ENCODE peak calls at places on chromosomes 5 and 9, in five cellular contexts. W is GM23248, F is fibroblast of lung, P is astrocyte, N is GM23338. Y is an unnamed sample.

GRCh38 chr9:113484258-113484730 is 20.8 kb downstream of the RGS3 start:
- DNase-seq in W (no peak), F (peak; percentile 28), P (no peak), N (no peak), Y (no peak)

GRCh38 chr5:170278611-170279500 is 18.7 kb downstream of the LCP2 start:
- DNase-seq in W (no peak), F (no peak), P (no peak), N (peak; percentile 28), Y (peak; percentile 49)

GRCh38 chr5:102678267-102679058 is 76.6 kb upstream of the PAM start:
- DNase-seq in W (peak; percentile 84), F (peak; percentile 55), P (peak; percentile 81), N (no peak), Y (no peak)

GRCh38 chr5:133942589-133943474 is 25.6 kb downstream of the C5orf15 start:
- DNase-seq in W (peak; percentile 12), F (no peak), P (no peak), N (no peak), Y (no peak)

GRCh38 chr5:124701873-124702272 is 44.6 kb downstream of the ZNF608 start:
- DNase-seq in W (no peak), F (no peak), P (no peak), N (no peak), Y (no peak)

GRCh38 chr9:28853487-28853886 is 1280.2 kb upstream of the C9orf72 start:
- DNase-seq in W (no peak), F (no peak), P (no peak), N (peak; percentile 47), Y (peak; percentile 7)

GRCh38 chr5:9437741-9438240 is 108.1 kb downstream of the SEMA5A start:
- DNase-seq in W (peak; percentile 87), F (peak; percentile 75), P (peak; percentile 89), N (no peak), Y (no peak)

GRCh38 chr5:123868267-123868666 is 356.3 kb downstream of the CSNK1G3 start:
- DNase-seq in W (no peak), F (no peak), P (no peak), N (no peak), Y (no peak)

GRCh38 chr5:115168829-115169391 is 798 bp downstream of the TRIM36 start:
- DNase-seq in W (peak; percentile 21), F (no peak), P (no peak), N (peak; percentile 66), Y (peak; percentile 83)

GRCh38 chr5:1261643-1262042 is 33.2 kb downstream of the TERT start:
- DNase-seq in W (no peak), F (no peak), P (no peak), N (no peak), Y (no peak)

GRCh38 chr5:95446009-95446408 is 54.8 kb downstream of the FAM81B start:
- DNase-seq in W (peak; percentile 33), F (peak; percentile 22), P (peak; percentile 89), N (no peak), Y (no peak)

GRCh38 chr5:172437445-172438303 is 16.7 kb downstream of the SH3PXD2B start:
- DNase-seq in W (peak; percentile 88), F (peak; percentile 89), P (peak; percentile 91), N (no peak), Y (no peak)

GRCh38 chr5:133365326-133365725 is 247.0 kb downstream of the FSTL4 start:
- DNase-seq in W (no peak), F (no peak), P (no peak), N (peak; percentile 67), Y (peak; percentile 81)

GRCh38 chr5:41856644-41857491 is 13.4 kb downstream of the OXCT1 start:
- DNase-seq in W (peak; percentile 75), F (peak; percentile 83), P (peak; percentile 16), N (peak; percentile 88), Y (peak; percentile 84)

GRCh38 chr5:180807654-180808414 is 5.2 kb upstream of the MGAT1 start:
- DNase-seq in W (peak; percentile 70), F (no peak), P (no peak), N (no peak), Y (no peak)

GRCh38 chr9:89254773-89255125 is 56.2 kb upstream of the CKS2 start:
- DNase-seq in W (no peak), F (no peak), P (no peak), N (no peak), Y (no peak)

GRCh38 chr5:138911441-138911840 is 36.3 kb upstream of the LRRTM2 start:
- DNase-seq in W (peak; percentile 34), F (no peak), P (peak; percentile 78), N (no peak), Y (no peak)

GRCh38 chr9:90872835-90873294 is 71.2 kb downstream of the SYK start:
- DNase-seq in W (peak; percentile 47), F (no peak), P (no peak), N (no peak), Y (no peak)

GRCh38 chr5:132759114-132760042 is 12.2 kb downstream of the CCNI2 start:
- DNase-seq in W (no peak), F (no peak), P (no peak), N (no peak), Y (no peak)

GRCh38 chr9:73426226-73426625 is 274.6 kb downstream of the ANXA1 start:
- DNase-seq in W (no peak), F (no peak), P (no peak), N (no peak), Y (peak; percentile 39)

GRCh38 chr9:121651295-121652036 is at the start of gene DAB2IP:
- DNase-seq in W (peak; percentile 69), F (peak; percentile 29), P (no peak), N (peak; percentile 80), Y (peak; percentile 94)

GRCh38 chr5:150179221-150179620 is 10.6 kb upstream of the SLC6A7 start:
- DNase-seq in W (no peak), F (no peak), P (no peak), N (no peak), Y (no peak)

GRCh38 chr5:150182774-150183173 is 7.1 kb upstream of the SLC6A7 start:
- DNase-seq in W (no peak), F (no peak), P (no peak), N (no peak), Y (no peak)

GRCh38 chr5:150180241-150181027 is 9.4 kb upstream of the SLC6A7 start:
- DNase-seq in W (peak; percentile 45), F (peak; percentile 84), P (no peak), N (no peak), Y (no peak)

GRCh38 chr5:150181766-150182545 is 7.9 kb upstream of the SLC6A7 start:
- DNase-seq in W (peak; percentile 26), F (no peak), P (peak; percentile 23), N (no peak), Y (no peak)

GRCh38 chr5:150181035-150181434 is 8.8 kb upstream of the SLC6A7 start:
- DNase-seq in W (peak; percentile 45), F (peak; percentile 72), P (peak; percentile 56), N (no peak), Y (no peak)
- H2AFZ ChIP-seq in W (peak overlapping the region; percentile 37), F (no peak overlapping the region), P (peak overlapping the region; percentile 24), N (no peak overlapping the region), Y (no peak overlapping the region)

GRCh38 chr5:176619203-176619568 is 9.2 kb upstream of the GPRIN1 start:
- DNase-seq in W (peak; percentile 87), F (peak; percentile 91), P (peak; percentile 68), N (peak; percentile 98), Y (peak; percentile 98)
- TF ChIP-seq EZH2 in W (no peak), F (no peak), P (no peak), N (no peak), Y (no peak)

DNA sequence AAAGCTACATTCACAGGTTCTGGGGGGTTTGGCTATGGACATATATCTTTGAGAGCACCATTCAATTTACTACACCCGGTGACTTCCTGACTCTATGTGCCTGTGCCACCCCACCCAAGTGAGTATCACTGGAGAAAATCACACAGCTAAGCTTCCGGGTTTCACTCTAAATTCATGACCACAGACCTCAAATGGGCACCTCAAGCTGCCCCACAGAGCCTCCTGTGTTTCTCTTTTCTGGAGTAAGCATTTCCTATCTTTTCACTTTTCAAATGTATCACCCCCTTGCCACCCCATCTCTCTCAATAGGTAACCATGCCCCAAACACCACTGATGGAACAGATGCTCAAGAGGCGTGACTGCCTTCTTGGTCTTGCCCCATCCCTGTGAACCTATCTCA is 49.2 kb upstream of the NEK6 start:
- DNase-seq in W (no peak), F (no peak), P (no peak), N (no peak), Y (no peak)
- H2AFZ ChIP-seq in W (no peak overlapping the region), F (no peak overlapping the region), P (no peak overlapping the region), N (peak overlapping the region; percentile 83), Y (no peak overlapping the region)

GRCh38 chr9:132578367-132578932 is 4.0 kb upstream of the BARHL1 start:
- DNase-seq in W (no peak), F (no peak), P (no peak), N (peak; percentile 28), Y (no peak)
- TF ChIP-seq EZH2 in W (no peak), F (peak; percentile 4), P (no peak), N (peak; percentile 38), Y (no peak)

GRCh38 chr9:129704797-129705196 is 39.4 kb downstream of the PRRX2 start:
- DNase-seq in W (no peak), F (no peak), P (no peak), N (no peak), Y (no peak)

GRCh38 chr9:129703667-129704355 is 38.4 kb downstream of the PRRX2 start:
- DNase-seq in W (peak; percentile 95), F (peak; percentile 31), P (peak; percentile 26), N (no peak), Y (no peak)

GRCh38 chr9:129701549-129701948 is 36.1 kb downstream of the PRRX2 start:
- DNase-seq in W (no peak), F (no peak), P (no peak), N (no peak), Y (no peak)

GRCh38 chr9:129702563-129702962 is 37.1 kb downstream of the PRRX2 start:
- DNase-seq in W (peak; percentile 97), F (peak; percentile 74), P (peak; percentile 63), N (no peak), Y (no peak)

GRCh38 chr9:129703121-129703520 is 37.7 kb downstream of the PRRX2 start:
- DNase-seq in W (peak; percentile 56), F (no peak), P (no peak), N (no peak), Y (no peak)
- H2AFZ ChIP-seq in W (no peak overlapping the region), F (no peak overlapping the region), P (no peak overlapping the region), N (no peak overlapping the region), Y (no peak overlapping the region)

GRCh38 chr5:137359941-137360340 is 139.2 kb downstream of the SPOCK1 start:
- DNase-seq in W (no peak), F (no peak), P (no peak), N (no peak), Y (no peak)
- TF ChIP-seq EZH2 in W (no peak), F (no peak), P (no peak), N (no peak), Y (no peak)

GRCh38 chr9:26949604-26950003 is 2.6 kb upstream of the PLAA start:
- DNase-seq in W (peak; percentile 33), F (no peak), P (peak; percentile 30), N (no peak), Y (no peak)
- H2AFZ ChIP-seq in W (no peak overlapping the region), F (no peak overlapping the region), P (no peak overlapping the region), N (no peak overlapping the region), Y (no peak overlapping the region)

Y was measured in neural progenitor cell.